ENCODE peak calls at places on chromosomes 13 and 19, in nine cellular contexts. One of them, this sample, is unnamed.
A peak's percentile ranks its signal among the peaks of the same experiment; 100 is the strongest.

GRCh38 chr13:75333103-75333502 is 148.9 kb downstream of the TBC1D4 start:
- DNase-seq in BE2C: no peak
- DNase-seq in left lung: no peak
- DNase-seq in lung: no peak
- DNase-seq in ovary: no peak
- DNase-seq in IMR-90: no peak
- DNase-seq in thoracic aorta: no peak
- DNase-seq in ascending aorta: no peak
- DNase-seq in tibial artery: no peak
- DNase-seq in this sample: no peak

GRCh38 chr13:109156181-109156935 is 526.9 kb downstream of the MYO16 start:
- DNase-seq in BE2C: no peak
- DNase-seq in left lung: no peak
- DNase-seq in lung: no peak
- DNase-seq in ovary: no peak
- DNase-seq in IMR-90: peak; percentile 86
- DNase-seq in thoracic aorta: no peak
- DNase-seq in ascending aorta: peak; percentile 81
- DNase-seq in tibial artery: no peak
- DNase-seq in this sample: no peak

GRCh38 chr19:53959176-53959757 is 3.5 kb upstream of the CACNG8 start:
- DNase-seq in BE2C: no peak
- DNase-seq in left lung: no peak
- DNase-seq in lung: no peak
- DNase-seq in ovary: no peak
- DNase-seq in IMR-90: no peak
- DNase-seq in thoracic aorta: no peak
- DNase-seq in ascending aorta: no peak
- DNase-seq in tibial artery: no peak
- DNase-seq in this sample: no peak

GRCh38 chr19:29524912-29525870 is 603 bp upstream of the VSTM2B start:
- DNase-seq in BE2C: no peak
- DNase-seq in left lung: no peak
- DNase-seq in lung: no peak
- DNase-seq in ovary: no peak
- DNase-seq in IMR-90: no peak
- DNase-seq in thoracic aorta: no peak
- DNase-seq in ascending aorta: no peak
- DNase-seq in tibial artery: no peak
- DNase-seq in this sample: no peak

GRCh38 chr19:44141191-44142013 is at the start of gene ZNF234:
- DNase-seq in BE2C: peak; percentile 81
- DNase-seq in left lung: peak; percentile 84
- DNase-seq in lung: peak; percentile 86
- DNase-seq in ovary: peak; percentile 86
- DNase-seq in IMR-90: peak; percentile 85
- DNase-seq in thoracic aorta: peak; percentile 44
- DNase-seq in ascending aorta: peak; percentile 88
- DNase-seq in tibial artery: peak; percentile 81
- DNase-seq in this sample: no peak

GRCh38 chr19:46639356-46640061 is 3.5 kb upstream of the GNG8 start:
- DNase-seq in BE2C: peak; percentile 81
- DNase-seq in left lung: peak; percentile 71
- DNase-seq in lung: no peak
- DNase-seq in ovary: peak; percentile 84
- DNase-seq in IMR-90: peak; percentile 58
- DNase-seq in thoracic aorta: no peak
- DNase-seq in ascending aorta: peak; percentile 81
- DNase-seq in tibial artery: peak; percentile 52
- DNase-seq in this sample: no peak

GRCh38 chr13:60335531-60335930 is 61.5 kb upstream of the TDRD3 start:
- DNase-seq in BE2C: no peak
- DNase-seq in left lung: no peak
- DNase-seq in lung: no peak
- DNase-seq in ovary: no peak
- DNase-seq in IMR-90: peak; percentile 22
- DNase-seq in thoracic aorta: no peak
- DNase-seq in ascending aorta: no peak
- DNase-seq in tibial artery: no peak
- DNase-seq in this sample: no peak

GRCh38 chr19:45368737-45369340 is 1.5 kb downstream of the ERCC2 start:
- DNase-seq in BE2C: no peak
- DNase-seq in left lung: no peak
- DNase-seq in lung: no peak
- DNase-seq in ovary: no peak
- DNase-seq in IMR-90: no peak
- DNase-seq in thoracic aorta: no peak
- DNase-seq in ascending aorta: no peak
- DNase-seq in tibial artery: no peak
- DNase-seq in this sample: no peak

GRCh38 chr13:99467764-99468163 is 33.5 kb upstream of the TM9SF2 start:
- DNase-seq in BE2C: no peak
- DNase-seq in left lung: no peak
- DNase-seq in lung: no peak
- DNase-seq in ovary: no peak
- DNase-seq in IMR-90: peak; percentile 77
- DNase-seq in thoracic aorta: no peak
- DNase-seq in ascending aorta: no peak
- DNase-seq in tibial artery: no peak
- DNase-seq in this sample: no peak

GRCh38 chr19:43784981-43785808 is 4.4 kb upstream of the KCNN4 start:
- DNase-seq in BE2C: peak; percentile 63
- DNase-seq in left lung: peak; percentile 65
- DNase-seq in lung: peak; percentile 54
- DNase-seq in ovary: no peak
- DNase-seq in IMR-90: peak; percentile 67
- DNase-seq in thoracic aorta: no peak
- DNase-seq in ascending aorta: peak; percentile 76
- DNase-seq in tibial artery: no peak
- DNase-seq in this sample: no peak

GRCh38 chr19:42542791-42543190 is 14.5 kb upstream of the CEACAM1 start:
- DNase-seq in BE2C: no peak
- DNase-seq in left lung: no peak
- DNase-seq in lung: no peak
- DNase-seq in ovary: no peak
- DNase-seq in IMR-90: no peak
- DNase-seq in thoracic aorta: no peak
- DNase-seq in ascending aorta: no peak
- DNase-seq in tibial artery: no peak
- DNase-seq in this sample: no peak

GRCh38 chr19:12946092-12946845 is 607 bp downstream of the RAD23A start:
- DNase-seq in BE2C: peak; percentile 67
- DNase-seq in left lung: peak; percentile 74
- DNase-seq in lung: peak; percentile 65
- DNase-seq in ovary: peak; percentile 67
- DNase-seq in IMR-90: peak; percentile 80
- DNase-seq in thoracic aorta: no peak
- DNase-seq in ascending aorta: peak; percentile 83
- DNase-seq in tibial artery: peak; percentile 68
- DNase-seq in this sample: no peak

GRCh38 chr13:113547248-113547971 is 37.1 kb upstream of the TFDP1 start:
- DNase-seq in BE2C: no peak
- DNase-seq in left lung: peak; percentile 13
- DNase-seq in lung: no peak
- DNase-seq in ovary: no peak
- DNase-seq in IMR-90: peak; percentile 39
- DNase-seq in thoracic aorta: no peak
- DNase-seq in ascending aorta: peak; percentile 64
- DNase-seq in tibial artery: no peak
- DNase-seq in this sample: peak; percentile 82

GRCh38 chr13:39025433-39025839 is 12.5 kb downstream of the PROSER1 start:
- DNase-seq in BE2C: no peak
- DNase-seq in left lung: no peak
- DNase-seq in lung: no peak
- DNase-seq in ovary: no peak
- DNase-seq in IMR-90: no peak
- DNase-seq in thoracic aorta: no peak
- DNase-seq in ascending aorta: no peak
- DNase-seq in tibial artery: no peak
- DNase-seq in this sample: no peak

GRCh38 chr13:98657506-98658085 is 80.7 kb upstream of the STK24 start:
- DNase-seq in BE2C: no peak
- DNase-seq in left lung: no peak
- DNase-seq in lung: no peak
- DNase-seq in ovary: no peak
- DNase-seq in IMR-90: no peak
- DNase-seq in thoracic aorta: no peak
- DNase-seq in ascending aorta: no peak
- DNase-seq in tibial artery: no peak
- DNase-seq in this sample: no peak

GRCh38 chr19:18763674-18764590 is 27.2 kb downstream of the COMP start:
- DNase-seq in BE2C: peak; percentile 86
- DNase-seq in left lung: no peak
- DNase-seq in lung: peak; percentile 64
- DNase-seq in ovary: no peak
- DNase-seq in IMR-90: peak; percentile 27
- DNase-seq in thoracic aorta: no peak
- DNase-seq in ascending aorta: no peak
- DNase-seq in tibial artery: no peak
- DNase-seq in this sample: no peak

GRCh38 chr19:988081-988480 is 3.9 kb downstream of the WDR18 start:
- DNase-seq in BE2C: peak; percentile 6
- DNase-seq in left lung: no peak
- DNase-seq in lung: no peak
- DNase-seq in ovary: peak; percentile 13
- DNase-seq in IMR-90: no peak
- DNase-seq in thoracic aorta: no peak
- DNase-seq in ascending aorta: no peak
- DNase-seq in tibial artery: no peak
- DNase-seq in this sample: no peak
- H3K36me3 ChIP-seq in BE2C: peaks cover 41% of the 10 kb centered on the region
- H3K36me3 ChIP-seq in left lung: no peaks in the 10 kb centered on the region
- H3K36me3 ChIP-seq in lung: no peaks in the 10 kb centered on the region
- H3K36me3 ChIP-seq in ovary: no peaks in the 10 kb centered on the region
- H3K36me3 ChIP-seq in IMR-90: peaks cover 43% of the 10 kb centered on the region
- H3K36me3 ChIP-seq in thoracic aorta: peaks cover 6% of the 10 kb centered on the region
- H3K36me3 ChIP-seq in ascending aorta: peaks cover 58% of the 10 kb centered on the region
- H3K36me3 ChIP-seq in tibial artery: peaks cover 32% of the 10 kb centered on the region
- H3K36me3 ChIP-seq in this sample: peaks cover 36% of the 10 kb centered on the region

GRCh38 chr19:56253737-56254136 is 18.8 kb upstream of the EDDM13 start:
- DNase-seq in BE2C: no peak
- DNase-seq in left lung: no peak
- DNase-seq in lung: no peak
- DNase-seq in ovary: no peak
- DNase-seq in IMR-90: peak; percentile 71
- DNase-seq in thoracic aorta: no peak
- DNase-seq in ascending aorta: no peak
- DNase-seq in tibial artery: no peak
- DNase-seq in this sample: no peak
- TF ChIP-seq CTCF in BE2C: peak; percentile 45
- TF ChIP-seq CTCF in left lung: no peak
- TF ChIP-seq CTCF in lung: peak; percentile 40
- TF ChIP-seq CTCF in ovary: peak; percentile 11
- TF ChIP-seq CTCF in IMR-90: peak; percentile 56
- TF ChIP-seq CTCF in thoracic aorta: no peak
- TF ChIP-seq CTCF in ascending aorta: no peak
- TF ChIP-seq CTCF in tibial artery: peak; percentile 23
- TF ChIP-seq CTCF in this sample: peak; percentile 36

GRCh38 chr19:16202320-16203255 is 4.9 kb downstream of the AP1M1 start:
- DNase-seq in BE2C: no peak
- DNase-seq in left lung: no peak
- DNase-seq in lung: no peak
- DNase-seq in ovary: no peak
- DNase-seq in IMR-90: no peak
- DNase-seq in thoracic aorta: no peak
- DNase-seq in ascending aorta: no peak
- DNase-seq in tibial artery: no peak
- DNase-seq in this sample: no peak
- H3K36me3 ChIP-seq in BE2C: peaks cover 38% of the 10 kb centered on the region
- H3K36me3 ChIP-seq in left lung: no peaks in the 10 kb centered on the region
- H3K36me3 ChIP-seq in lung: peaks cover 4% of the 10 kb centered on the region
- H3K36me3 ChIP-seq in ovary: no peaks in the 10 kb centered on the region
- H3K36me3 ChIP-seq in IMR-90: peaks cover 59% of the 10 kb centered on the region
- H3K36me3 ChIP-seq in thoracic aorta: peaks cover 48% of the 10 kb centered on the region
- H3K36me3 ChIP-seq in ascending aorta: peaks cover 65% of the 10 kb centered on the region
- H3K36me3 ChIP-seq in tibial artery: peaks cover 23% of the 10 kb centered on the region
- H3K36me3 ChIP-seq in this sample: no peaks in the 10 kb centered on the region

GRCh38 chr19:952680-953500 is 27.1 kb downstream of the ARID3A start:
- DNase-seq in BE2C: no peak
- DNase-seq in left lung: no peak
- DNase-seq in lung: no peak
- DNase-seq in ovary: peak; percentile 15
- DNase-seq in IMR-90: no peak
- DNase-seq in thoracic aorta: no peak
- DNase-seq in ascending aorta: no peak
- DNase-seq in tibial artery: no peak
- DNase-seq in this sample: no peak

GRCh38 chr19:954272-954671 is 28.4 kb downstream of the ARID3A start:
- DNase-seq in BE2C: no peak
- DNase-seq in left lung: no peak
- DNase-seq in lung: no peak
- DNase-seq in ovary: peak; percentile 16
- DNase-seq in IMR-90: no peak
- DNase-seq in thoracic aorta: no peak
- DNase-seq in ascending aorta: no peak
- DNase-seq in tibial artery: no peak
- DNase-seq in this sample: no peak

GRCh38 chr19:954672-955494 is 29.0 kb downstream of the ARID3A start:
- DNase-seq in BE2C: peak; percentile 18
- DNase-seq in left lung: no peak
- DNase-seq in lung: no peak
- DNase-seq in ovary: peak; percentile 16
- DNase-seq in IMR-90: no peak
- DNase-seq in thoracic aorta: no peak
- DNase-seq in ascending aorta: no peak
- DNase-seq in tibial artery: no peak
- DNase-seq in this sample: no peak

GRCh38 chr19:952049-952679 is 26.3 kb downstream of the ARID3A start:
- DNase-seq in BE2C: no peak
- DNase-seq in left lung: no peak
- DNase-seq in lung: no peak
- DNase-seq in ovary: no peak
- DNase-seq in IMR-90: no peak
- DNase-seq in thoracic aorta: no peak
- DNase-seq in ascending aorta: no peak
- DNase-seq in tibial artery: no peak
- DNase-seq in this sample: no peak

DNA sequence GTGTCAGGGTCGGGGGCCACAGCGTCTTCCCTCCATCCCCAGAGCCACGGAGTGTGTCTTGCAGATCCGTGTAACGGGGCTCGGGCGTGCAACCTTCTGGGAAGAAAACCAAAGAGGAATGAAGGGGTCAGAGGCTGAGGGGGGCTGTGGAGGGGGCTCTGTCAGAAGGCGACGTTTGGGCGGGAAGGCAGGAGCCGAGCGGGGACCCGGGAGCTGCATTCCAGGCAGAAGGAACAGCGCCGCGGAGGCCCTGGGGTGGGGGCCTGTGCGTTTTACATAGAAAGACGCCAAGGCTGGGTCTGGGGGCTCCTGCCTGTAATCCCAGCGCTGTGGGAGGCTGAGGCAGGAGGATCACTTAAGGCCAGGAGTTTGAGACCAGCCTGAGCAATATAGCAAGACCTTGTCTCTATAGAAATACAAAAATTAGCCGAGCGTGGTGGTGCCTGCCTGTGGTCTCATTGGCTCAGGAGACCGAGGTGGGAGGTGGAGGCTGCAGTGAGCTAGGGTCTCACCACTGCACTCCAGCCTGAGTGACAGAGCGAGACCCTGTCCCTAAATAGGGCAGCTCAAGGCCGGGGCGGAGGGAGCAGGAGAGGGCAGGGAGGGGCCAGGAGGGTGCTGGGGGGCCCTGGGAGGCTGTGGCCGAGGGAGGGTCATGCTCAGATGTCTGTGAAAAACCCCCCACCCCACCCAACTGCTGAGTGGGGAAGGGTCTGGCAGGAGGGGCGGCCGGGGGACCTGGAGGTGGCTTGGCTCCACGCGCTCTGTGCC is 27.9 kb downstream of the ARID3A start:
- DNase-seq in BE2C: peak; percentile 8
- DNase-seq in left lung: no peak
- DNase-seq in lung: no peak
- DNase-seq in ovary: peak; percentile 16
- DNase-seq in IMR-90: no peak
- DNase-seq in thoracic aorta: no peak
- DNase-seq in ascending aorta: no peak
- DNase-seq in tibial artery: no peak
- DNase-seq in this sample: no peak
- TF ChIP-seq CTCF in BE2C: no peak
- TF ChIP-seq CTCF in left lung: no peak
- TF ChIP-seq CTCF in lung: no peak
- TF ChIP-seq CTCF in ovary: no peak
- TF ChIP-seq CTCF in IMR-90: no peak
- TF ChIP-seq CTCF in thoracic aorta: no peak
- TF ChIP-seq CTCF in ascending aorta: no peak
- TF ChIP-seq CTCF in tibial artery: no peak
- TF ChIP-seq CTCF in this sample: no peak

This sample was measured in vagina.